ENCODE peak calls at places on chromosome 3, in five cellular contexts. One of them, this sample, is unnamed.

GRCh38 chr3:65979152-65979551 is 59.6 kb downstream of the MAGI1 start:
- DNase-seq in GM06990: no peak
- DNase-seq in colonic mucosa: no peak
- DNase-seq in GM20000: no peak
- DNase-seq in astrocyte of the spinal cord: peak
- DNase-seq in this sample: no peak

GRCh38 chr3:156860873-156861272 is 34.7 kb downstream of the LEKR1 start:
- DNase-seq in GM06990: no peak
- DNase-seq in colonic mucosa: no peak
- DNase-seq in GM20000: no peak
- DNase-seq in astrocyte of the spinal cord: no peak
- DNase-seq in this sample: no peak

GRCh38 chr3:50675179-50676030 is 678 bp downstream of the DOCK3 start:
- DNase-seq in GM06990: no peak
- DNase-seq in colonic mucosa: no peak
- DNase-seq in GM20000: peak
- DNase-seq in astrocyte of the spinal cord: no peak
- DNase-seq in this sample: peak

GRCh38 chr3:73521936-73522335 is 102.8 kb downstream of the PDZRN3 start:
- DNase-seq in GM06990: no peak
- DNase-seq in colonic mucosa: peak
- DNase-seq in GM20000: no peak
- DNase-seq in astrocyte of the spinal cord: no peak
- DNase-seq in this sample: no peak

GRCh38 chr3:73432021-73432722 is 192.6 kb downstream of the PDZRN3 start:
- DNase-seq in GM06990: peak
- DNase-seq in colonic mucosa: no peak
- DNase-seq in GM20000: peak
- DNase-seq in astrocyte of the spinal cord: peak
- DNase-seq in this sample: peak

GRCh38 chr3:143536817-143537535 is 311.3 kb downstream of the SLC9A9 start:
- DNase-seq in GM06990: no peak
- DNase-seq in colonic mucosa: no peak
- DNase-seq in GM20000: no peak
- DNase-seq in astrocyte of the spinal cord: peak
- DNase-seq in this sample: no peak

GRCh38 chr3:12774619-12775018 is 15.6 kb upstream of the TMEM40 start:
- DNase-seq in GM06990: no peak
- DNase-seq in colonic mucosa: no peak
- DNase-seq in GM20000: no peak
- DNase-seq in astrocyte of the spinal cord: no peak
- DNase-seq in this sample: no peak

GRCh38 chr3:83890039-83890762 is 1068.6 kb upstream of the CADM2 start:
- DNase-seq in GM06990: no peak
- DNase-seq in colonic mucosa: no peak
- DNase-seq in GM20000: no peak
- DNase-seq in astrocyte of the spinal cord: peak
- DNase-seq in this sample: no peak

GRCh38 chr3:185722920-185723319 is 101.9 kb downstream of the IGF2BP2 start:
- DNase-seq in GM06990: no peak
- DNase-seq in colonic mucosa: no peak
- DNase-seq in GM20000: no peak
- DNase-seq in astrocyte of the spinal cord: no peak
- DNase-seq in this sample: no peak

DNA sequence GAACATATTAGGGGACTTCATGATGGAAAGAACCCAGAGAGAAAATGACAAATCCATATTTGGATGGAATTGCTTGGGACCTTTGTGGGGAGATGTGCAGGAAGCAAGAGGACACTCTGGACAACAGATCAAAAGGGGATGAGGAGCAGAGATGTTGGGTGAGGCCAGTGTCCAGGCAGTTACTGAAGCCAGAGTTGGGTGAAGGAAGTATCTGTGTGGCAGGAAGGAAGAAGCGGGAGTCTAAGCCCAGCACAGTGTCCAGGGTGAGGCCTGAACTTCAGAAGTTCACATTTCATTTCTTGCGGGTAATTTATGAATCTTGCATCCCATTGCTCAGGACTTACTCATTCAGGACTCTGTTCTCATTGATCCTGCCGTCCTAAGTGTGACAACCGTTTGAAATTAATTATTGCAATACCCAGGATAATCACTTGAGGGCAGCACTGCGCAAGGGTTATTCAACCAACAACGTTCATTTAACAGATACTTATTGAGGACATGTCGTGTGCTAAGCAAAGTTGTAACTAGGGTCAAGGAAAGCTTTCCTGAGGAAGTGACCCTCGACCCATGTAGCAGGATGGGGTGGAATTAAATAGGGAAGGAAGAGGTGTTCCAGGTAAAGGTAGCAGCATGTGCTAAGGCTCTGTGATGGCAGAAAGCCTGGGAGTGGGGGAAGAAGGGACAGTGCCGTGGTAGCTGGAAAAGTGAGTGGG is 61.3 kb upstream of the CMTM8 start:
- DNase-seq in GM06990: no peak
- DNase-seq in colonic mucosa: peak
- DNase-seq in GM20000: peak
- DNase-seq in astrocyte of the spinal cord: peak
- DNase-seq in this sample: peak
- TF ChIP-seq CTCF in GM06990: peak
- TF ChIP-seq CTCF in colonic mucosa: peak
- TF ChIP-seq CTCF in GM20000: peak
- TF ChIP-seq CTCF in astrocyte of the spinal cord: peak
- TF ChIP-seq CTCF in this sample: peak

GRCh38 chr3:172303941-172304558 is 144.2 kb downstream of the GHSR start:
- DNase-seq in GM06990: no peak
- DNase-seq in colonic mucosa: no peak
- DNase-seq in GM20000: no peak
- DNase-seq in astrocyte of the spinal cord: no peak
- DNase-seq in this sample: no peak
- TF ChIP-seq CTCF in GM06990: no peak
- TF ChIP-seq CTCF in colonic mucosa: no peak
- TF ChIP-seq CTCF in GM20000: no peak
- TF ChIP-seq CTCF in astrocyte of the spinal cord: peak
- TF ChIP-seq CTCF in this sample: no peak

DNA sequence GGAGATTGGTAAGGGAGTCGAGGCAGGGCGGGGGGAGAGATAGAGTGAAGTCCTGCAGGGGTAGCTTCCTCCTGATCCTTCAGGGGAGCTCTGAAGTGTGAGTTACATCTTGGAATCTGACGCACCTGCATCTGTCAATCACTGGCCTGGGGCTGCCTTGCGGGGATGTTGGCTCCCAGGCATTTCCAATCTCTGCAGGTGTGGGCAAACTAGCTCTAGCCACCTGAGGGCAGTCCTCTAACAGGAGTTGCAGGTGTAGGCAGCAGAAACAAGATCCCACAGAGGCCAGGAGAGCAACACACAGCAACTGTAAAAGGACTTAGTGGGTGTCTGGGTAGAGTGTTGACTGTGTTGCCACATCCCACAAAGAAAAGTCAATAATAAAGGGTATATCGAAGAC is 63.6 kb downstream of the ZNF621 start:
- DNase-seq in GM06990: no peak
- DNase-seq in colonic mucosa: no peak
- DNase-seq in GM20000: no peak
- DNase-seq in astrocyte of the spinal cord: no peak
- DNase-seq in this sample: no peak
- TF ChIP-seq CTCF in GM06990: no peak
- TF ChIP-seq CTCF in colonic mucosa: no peak
- TF ChIP-seq CTCF in GM20000: no peak
- TF ChIP-seq CTCF in astrocyte of the spinal cord: no peak
- TF ChIP-seq CTCF in this sample: no peak

GRCh38 chr3:68017069-68017468 is 362.7 kb upstream of the SUCLG2 start:
- DNase-seq in GM06990: no peak
- DNase-seq in colonic mucosa: no peak
- DNase-seq in GM20000: no peak
- DNase-seq in astrocyte of the spinal cord: no peak
- DNase-seq in this sample: no peak
- TF ChIP-seq CTCF in GM06990: peak
- TF ChIP-seq CTCF in colonic mucosa: no peak
- TF ChIP-seq CTCF in GM20000: peak
- TF ChIP-seq CTCF in astrocyte of the spinal cord: peak
- TF ChIP-seq CTCF in this sample: no peak

This sample was measured in NB4.